ENCODE peak calls at places on chromosomes 6 and 20, in five cellular contexts. D is SK-N-SH, B is hepatocyte, O is PC-3, J is HCT116. X is an unnamed sample.

GRCh38 chr6:36848658-36849441 is 9.6 kb upstream of the CPNE5 start:
- DNase-seq in D (peak), O (no peak), J (no peak), B (peak), X (no peak)

GRCh38 chr6:159125014-159125609 is 44.1 kb upstream of the FNDC1 start:
- DNase-seq in O (peak), B (no peak), J (no peak), D (no peak), X (peak)

GRCh38 chr6:36419295-36419694 is 23.4 kb downstream of the PXT1 start:
- DNase-seq in D (no peak), O (no peak), B (no peak), J (no peak), X (no peak)

GRCh38 chr20:51446656-51447055 is 95.9 kb downstream of the NFATC2 start:
- DNase-seq in D (peak), O (peak), B (peak), J (peak), X (no peak)

GRCh38 chr6:124949706-124950105 is 12.5 kb upstream of the RNF217 start:
- DNase-seq in O (no peak), D (no peak), J (no peak), B (no peak), X (no peak)

GRCh38 chr20:43863821-43864544 is 50.7 kb upstream of the TOX2 start:
- DNase-seq in B (no peak), J (no peak), D (no peak), O (no peak), X (no peak)

GRCh38 chr20:10513931-10514575 is 78.9 kb downstream of the SLX4IP start:
- DNase-seq in O (peak), J (no peak), D (no peak), B (no peak), X (no peak)

GRCh38 chr6:13941902-13942301 is 17.1 kb downstream of the RNF182 start:
- DNase-seq in O (no peak), J (no peak), B (no peak), D (no peak), X (no peak)

GRCh38 chr20:56111951-56112730 is 106.8 kb upstream of the CBLN4 start:
- DNase-seq in D (no peak), J (no peak), O (no peak), B (no peak), X (no peak)

GRCh38 chr6:128209771-128210170 is 308.9 kb upstream of the THEMIS start:
- DNase-seq in J (no peak), O (peak), D (no peak), B (no peak), X (no peak)

GRCh38 chr6:113672691-113673149 is 184.4 kb upstream of the MARCKS start:
- DNase-seq in J (no peak), O (no peak), B (no peak), D (peak), X (no peak)

GRCh38 chr6:15365273-15365687 is 119.4 kb downstream of the JARID2 start:
- DNase-seq in O (peak), D (peak), J (no peak), B (peak), X (no peak)

GRCh38 chr6:105184921-105185320 is 5.1 kb upstream of the POPDC3 start:
- DNase-seq in O (no peak), D (no peak), B (no peak), J (no peak), X (no peak)

GRCh38 chr6:168937061-168937460 is 316.6 kb downstream of the THBS2 start:
- DNase-seq in B (no peak), D (no peak), J (no peak), O (peak), X (no peak)

GRCh38 chr6:47484616-47485015 is 7.0 kb downstream of the CD2AP start:
- DNase-seq in D (no peak), J (peak), B (peak), O (peak), X (no peak)

GRCh38 chr20:24309596-24309995 is 159.8 kb upstream of the SYNDIG1 start:
- DNase-seq in O (no peak), B (peak), J (no peak), D (no peak), X (no peak)

GRCh38 chr6:125294925-125295324 is 6.8 kb downstream of the HDDC2 start:
- DNase-seq in O (no peak), B (no peak), J (no peak), D (no peak), X (no peak)

GRCh38 chr6:142874676-142875075 is 70.3 kb downstream of the HIVEP2 start:
- DNase-seq in J (no peak), B (peak), D (no peak), O (no peak), X (no peak)

GRCh38 chr20:18058661-18059467 is 1.1 kb upstream of the OVOL2 start:
- DNase-seq in J (peak), D (peak), O (peak), B (peak), X (no peak)

GRCh38 chr20:37543828-37544227 is 16.2 kb upstream of the BLCAP start:
- DNase-seq in J (no peak), D (peak), O (peak), B (peak), X (no peak)

GRCh38 chr6:145784683-145785082 is 29.9 kb downstream of the FBXO30 start:
- DNase-seq in O (no peak), B (no peak), D (no peak), J (no peak), X (no peak)

GRCh38 chr6:156828280-156828703 is 51.1 kb downstream of the ARID1B start:
- DNase-seq in B (peak), D (no peak), J (peak), O (peak), X (no peak)

GRCh38 chr6:680204-680603 is 12.7 kb downstream of the EXOC2 start:
- DNase-seq in J (no peak), D (no peak), B (no peak), O (no peak), X (no peak)

GRCh38 chr20:16476032-16476431 is 97.2 kb downstream of the KIF16B start:
- DNase-seq in J (peak), O (peak), D (peak), B (peak), X (peak)

GRCh38 chr6:135358907-135359459 is 138.6 kb downstream of the AHI1 start:
- DNase-seq in J (no peak), B (no peak), D (no peak), O (peak), X (no peak)

GRCh38 chr6:90508753-90509152 is 78.1 kb downstream of the MAP3K7 start:
- DNase-seq in B (no peak), O (no peak), J (no peak), D (no peak), X (peak)
- TF ChIP-seq CTCF in B (no peak), O (no peak), J (no peak), D (no peak), X (peak)

GRCh38 chr20:49318091-49318429 is 40.2 kb upstream of the ZNFX1 start:
- DNase-seq in J (no peak), D (no peak), B (no peak), O (no peak), X (no peak)

GRCh38 chr20:49318430-49319203 is 40.8 kb upstream of the ZNFX1 start:
- DNase-seq in J (no peak), D (peak), B (peak), O (no peak), X (no peak)

GRCh38 chr20:49320460-49320859 is 42.6 kb upstream of the ZNFX1 start:
- DNase-seq in O (peak), D (peak), J (peak), B (peak), X (peak)

GRCh38 chr20:49316704-49317103 is 38.8 kb upstream of the ZNFX1 start:
- DNase-seq in B (no peak), O (no peak), J (no peak), D (no peak), X (no peak)

GRCh38 chr20:49319204-49319809 is 41.5 kb upstream of the ZNFX1 start:
- DNase-seq in B (no peak), O (no peak), D (no peak), J (no peak), X (no peak)
- H3K4me2 ChIP-seq in B (peak), O (peak), D (peak), J (no peak), X (no peak)

GRCh38 chr20:45959126-45959525 is 12.9 kb downstream of the ZNF335 start:
- DNase-seq in B (no peak), J (no peak), O (no peak), D (no peak), X (no peak)

GRCh38 chr20:45963059-45964011 is 8.7 kb downstream of the ZNF335 start:
- DNase-seq in D (peak), B (peak), J (no peak), O (peak), X (peak)

GRCh38 chr20:45964024-45964423 is 8.0 kb downstream of the ZNF335 start:
- DNase-seq in J (no peak), D (no peak), O (no peak), B (peak), X (no peak)

GRCh38 chr20:45959956-45960630 is 11.9 kb downstream of the ZNF335 start:
- DNase-seq in J (no peak), D (no peak), B (no peak), O (no peak), X (no peak)

DNA sequence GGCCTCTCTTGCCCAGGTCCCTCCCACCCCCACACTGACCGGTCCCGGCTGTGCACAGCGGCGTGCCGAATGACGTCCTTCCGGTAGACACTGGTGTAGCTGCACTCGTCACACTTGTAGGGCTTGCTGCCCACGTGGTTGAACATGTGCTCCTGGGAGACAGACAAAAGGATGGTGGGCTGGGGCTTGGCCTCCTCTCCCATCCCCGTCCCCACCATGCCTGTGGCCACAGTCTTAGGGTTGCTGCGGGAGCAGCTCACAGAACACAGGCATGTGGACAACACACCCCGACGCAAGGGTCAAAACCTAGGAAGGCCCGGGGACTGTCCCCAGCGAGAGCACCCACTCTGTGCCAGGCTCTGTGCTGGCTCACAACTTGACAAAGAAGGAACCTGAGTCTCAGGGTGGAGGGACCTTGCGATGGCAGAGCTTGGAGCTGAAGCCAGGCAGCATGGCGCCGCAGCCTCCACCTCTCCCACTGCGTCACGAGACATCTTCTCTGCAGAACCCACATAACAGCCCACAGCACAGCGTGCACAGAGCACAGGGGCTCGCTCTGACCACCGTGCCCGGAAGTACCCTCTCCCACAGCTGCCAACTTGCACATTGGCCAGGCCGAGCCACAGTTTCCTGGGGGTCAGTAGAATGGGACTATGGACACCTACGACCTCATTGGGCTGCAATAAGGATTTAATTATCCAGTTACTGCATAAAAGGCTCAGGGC is 9.8 kb downstream of the ZNF335 start:
- DNase-seq in D (no peak), O (no peak), J (no peak), B (no peak), X (no peak)
- TF ChIP-seq EZH2phosphoT487 in D (no peak), O (no peak), J (no peak), B (no peak), X (no peak)

GRCh38 chr20:13681248-13682125 is 42.8 kb upstream of the TASP1 start:
- DNase-seq in D (no peak), J (no peak), B (peak), O (peak), X (no peak)
- TF ChIP-seq CTCF in D (no peak), J (no peak), B (no peak), O (no peak), X (no peak)

GRCh38 chr20:62835931-62836861 is 19.3 kb downstream of the COL9A3 start:
- DNase-seq in D (peak), B (no peak), J (no peak), O (peak), X (no peak)

GRCh38 chr20:62832951-62833391 is 16.1 kb downstream of the COL9A3 start:
- DNase-seq in B (no peak), D (peak), O (no peak), J (no peak), X (no peak)

GRCh38 chr20:62837790-62838458 is 21.1 kb downstream of the COL9A3 start:
- DNase-seq in J (no peak), O (no peak), D (peak), B (peak), X (no peak)

GRCh38 chr20:62837091-62837490 is 20.2 kb downstream of the COL9A3 start:
- DNase-seq in B (no peak), J (no peak), O (no peak), D (no peak), X (no peak)

DNA sequence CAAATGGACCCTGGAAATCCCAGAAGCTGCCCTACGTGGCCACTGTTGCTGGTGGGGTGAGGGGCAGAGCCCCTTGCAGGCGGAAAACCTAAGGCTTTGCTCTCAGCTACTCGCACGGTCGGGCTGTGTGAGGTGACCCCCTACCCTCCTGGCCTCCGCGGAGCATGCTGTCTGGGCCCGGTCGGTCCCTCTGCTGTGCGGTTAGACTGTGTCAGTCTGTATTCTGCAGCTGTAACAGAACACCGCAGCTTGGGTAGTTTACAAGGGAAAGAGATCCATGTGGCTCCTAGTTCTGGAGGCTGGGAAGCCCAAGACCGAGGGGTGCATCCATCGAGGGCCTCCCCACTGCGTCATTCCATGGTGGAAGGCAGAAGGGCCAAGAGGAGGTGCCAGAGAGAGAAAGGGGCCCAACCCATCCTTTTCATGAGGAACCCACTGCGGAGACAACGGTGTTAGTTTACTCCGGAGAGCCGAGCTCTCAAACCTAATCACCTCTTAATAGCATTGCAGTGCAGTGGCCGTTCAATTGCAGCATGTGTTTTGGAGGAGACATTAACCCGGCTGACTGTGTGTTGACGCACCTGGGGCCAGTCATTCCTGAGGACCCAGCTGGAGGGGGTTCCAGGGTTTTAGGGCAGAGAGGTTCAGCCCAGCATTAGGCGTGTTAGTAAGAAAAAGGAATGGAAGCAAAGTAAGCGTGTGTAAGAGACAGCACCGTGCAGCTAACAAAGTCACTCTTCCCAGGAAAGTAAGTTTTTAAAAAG is 18.3 kb downstream of the COL9A3 start:
- DNase-seq in D (no peak), O (no peak), B (no peak), J (no peak), X (no peak)
- H3K4me2 ChIP-seq in D (no peak), O (peak), B (no peak), J (no peak), X (no peak)

GRCh38 chr6:160461641-160462040 is 113.5 kb downstream of the SLC22A3 start:
- DNase-seq in D (no peak), J (no peak), O (no peak), B (no peak), X (no peak)
- TF ChIP-seq EZH2phosphoT487 in D (no peak), J (no peak), O (no peak), B (no peak), X (no peak)

GRCh38 chr20:64145458-64146300 is 18.6 kb upstream of the MYT1 start:
- DNase-seq in J (peak), B (no peak), D (no peak), O (no peak), X (no peak)
- TF ChIP-seq CTCF in J (no peak), B (no peak), D (peak), O (peak), X (peak)

GRCh38 chr6:5345324-5345723 is 84.0 kb downstream of the FARS2 start:
- DNase-seq in O (no peak), J (no peak), B (no peak), D (no peak), X (no peak)
- H3K4me2 ChIP-seq in O (no peak), J (no peak), B (no peak), D (no peak), X (no peak)

GRCh38 chr6:12627053-12627452 is 89.5 kb upstream of the PHACTR1 start:
- DNase-seq in B (no peak), J (no peak), O (no peak), D (no peak), X (no peak)
- TF ChIP-seq EZH2phosphoT487 in B (no peak), J (no peak), O (no peak), D (no peak), X (no peak)

GRCh38 chr6:28657367-28657755 is 131.7 kb downstream of the GPX5 start:
- DNase-seq in D (peak), O (no peak), J (no peak), B (no peak), X (no peak)

GRCh38 chr6:28657756-28658465 is 132.2 kb downstream of the GPX5 start:
- DNase-seq in B (peak), D (peak), J (peak), O (peak), X (peak)

GRCh38 chr6:28658475-28659249 is 133.0 kb downstream of the GPX5 start:
- DNase-seq in D (peak), O (peak), B (no peak), J (no peak), X (peak)

GRCh38 chr6:28655164-28655563 is 129.5 kb downstream of the GPX5 start:
- DNase-seq in B (no peak), O (no peak), D (no peak), J (no peak), X (no peak)

DNA sequence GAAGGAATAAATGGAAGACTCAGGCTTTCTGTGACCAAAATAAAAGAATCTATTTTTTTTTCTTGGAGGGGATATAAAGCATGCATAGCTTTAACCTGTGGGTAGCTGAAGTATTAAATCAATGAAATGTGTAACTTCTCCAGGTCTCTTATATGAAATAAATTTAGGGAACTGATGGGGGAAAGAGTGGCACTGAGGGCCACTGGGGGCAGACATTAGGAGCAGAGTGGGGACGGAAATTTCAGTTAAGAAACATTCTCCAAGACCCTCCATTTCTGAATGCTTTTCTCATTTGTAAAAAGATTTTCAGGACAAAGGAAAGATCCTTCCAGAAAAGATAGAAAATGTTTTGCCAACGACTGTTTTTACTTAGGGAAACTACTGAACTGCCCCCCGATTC is 131.0 kb downstream of the GPX5 start:
- DNase-seq in B (no peak), D (no peak), J (no peak), O (no peak), X (peak)
- TF ChIP-seq CTCF in B (no peak), D (no peak), J (no peak), O (no peak), X (peak)